ENCODE peak calls at places on chromosomes 3 and 15, in four cellular contexts. One of them, this sample, is unnamed.

GRCh38 chr3:57144952-57145351 is 20.2 kb downstream of the IL17RD start:
- DNase-seq in naive thymus-derived CD8-positive, alpha-beta T cell: no peak
- DNase-seq in fibroblast of pulmonary artery: no peak
- DNase-seq in retina: no peak
- DNase-seq in this sample: no peak

GRCh38 chr3:193207290-193207689 is 33.7 kb upstream of the PLAAT1 start:
- DNase-seq in fibroblast of pulmonary artery: no peak
- DNase-seq in naive thymus-derived CD8-positive, alpha-beta T cell: no peak
- DNase-seq in retina: no peak
- DNase-seq in this sample: peak

GRCh38 chr3:157500232-157500631 is 3.0 kb downstream of the VEPH1 start:
- DNase-seq in fibroblast of pulmonary artery: no peak
- DNase-seq in retina: no peak
- DNase-seq in naive thymus-derived CD8-positive, alpha-beta T cell: no peak
- DNase-seq in this sample: peak

GRCh38 chr3:141840737-141841544 is 35.5 kb upstream of the ATP1B3 start:
- DNase-seq in naive thymus-derived CD8-positive, alpha-beta T cell: no peak
- DNase-seq in retina: no peak
- DNase-seq in fibroblast of pulmonary artery: peak
- DNase-seq in this sample: no peak

GRCh38 chr15:68552773-68553172 is 26.0 kb upstream of the CORO2B start:
- DNase-seq in fibroblast of pulmonary artery: no peak
- DNase-seq in retina: peak
- DNase-seq in naive thymus-derived CD8-positive, alpha-beta T cell: no peak
- DNase-seq in this sample: peak

GRCh38 chr3:43794776-43795175 is 104.0 kb downstream of the ABHD5 start:
- DNase-seq in naive thymus-derived CD8-positive, alpha-beta T cell: no peak
- DNase-seq in retina: no peak
- DNase-seq in fibroblast of pulmonary artery: no peak
- DNase-seq in this sample: peak

GRCh38 chr3:8822141-8822540 is 52.7 kb upstream of the OXTR start:
- DNase-seq in naive thymus-derived CD8-positive, alpha-beta T cell: no peak
- DNase-seq in retina: no peak
- DNase-seq in fibroblast of pulmonary artery: peak
- DNase-seq in this sample: peak

GRCh38 chr3:161890147-161890625 is 393.6 kb downstream of the OTOL1 start:
- DNase-seq in retina: no peak
- DNase-seq in naive thymus-derived CD8-positive, alpha-beta T cell: no peak
- DNase-seq in fibroblast of pulmonary artery: peak
- DNase-seq in this sample: peak

GRCh38 chr15:23759964-23760363 is 72.9 kb upstream of the NDN start:
- DNase-seq in retina: no peak
- DNase-seq in fibroblast of pulmonary artery: no peak
- DNase-seq in naive thymus-derived CD8-positive, alpha-beta T cell: no peak
- DNase-seq in this sample: no peak

GRCh38 chr3:64859625-64860590 is 172.1 kb upstream of the ADAMTS9 start:
- DNase-seq in fibroblast of pulmonary artery: peak
- DNase-seq in naive thymus-derived CD8-positive, alpha-beta T cell: no peak
- DNase-seq in retina: no peak
- DNase-seq in this sample: peak

This sample was measured in kidney tubule cell.